ENCODE peak calls at places on chromosome 21, in eight cellular contexts. B, Y, X, L, A, S, M and U are unnamed samples.

GRCh38 chr21:45255381-45256020 is 32.2 kb downstream of the POFUT2 start:
- DNase-seq in Y (no peak), A (no peak), L (no peak), X (no peak), S (no peak), M (peak), B (no peak), U (peak)

GRCh38 chr21:34602061-34602460 is 12.9 kb downstream of the RCAN1 start:
- DNase-seq in S (no peak), A (no peak), B (no peak), X (no peak), M (no peak), Y (no peak), L (no peak), U (no peak)

GRCh38 chr21:17527240-17527639 is 14.4 kb downstream of the CXADR start:
- DNase-seq in Y (no peak), B (no peak), L (no peak), A (peak), M (no peak), S (peak), X (no peak), U (no peak)

GRCh38 chr21:36890086-36890485 is 76.4 kb downstream of the HLCS start:
- DNase-seq in L (no peak), B (no peak), X (no peak), M (no peak), Y (no peak), S (no peak), A (no peak), U (no peak)

GRCh38 chr21:44753357-44753756 is 42.0 kb upstream of the TSPEAR start:
- DNase-seq in B (no peak), L (no peak), Y (no peak), A (no peak), X (no peak), S (no peak), M (no peak), U (no peak)

GRCh38 chr21:29174607-29175013 is 44.2 kb downstream of the MAP3K7CL start:
- DNase-seq in Y (no peak), M (no peak), L (no peak), B (no peak), A (no peak), X (no peak), S (no peak), U (no peak)

GRCh38 chr21:35048183-35048601 is 910 bp downstream of the RUNX1 start:
- DNase-seq in X (peak), Y (no peak), S (peak), A (no peak), B (no peak), M (peak), L (no peak), U (no peak)

GRCh38 chr21:28266061-28266460 is 726.6 kb downstream of the LTN1 start:
- DNase-seq in Y (no peak), X (no peak), M (no peak), B (no peak), A (no peak), S (no peak), L (no peak), U (no peak)

GRCh38 chr21:35333831-35334593 is 284.9 kb upstream of the RUNX1 start:
- DNase-seq in B (no peak), S (no peak), L (no peak), A (no peak), M (no peak), X (peak), Y (no peak), U (no peak)

GRCh38 chr21:15688809-15689208 is 41.0 kb upstream of the USP25 start:
- DNase-seq in S (no peak), Y (no peak), B (no peak), L (no peak), X (no peak), M (no peak), A (no peak), U (no peak)

GRCh38 chr21:32978346-32979270 is 47.1 kb upstream of the OLIG2 start:
- DNase-seq in X (no peak), B (no peak), M (no peak), A (no peak), L (no peak), S (no peak), Y (no peak), U (no peak)

GRCh38 chr21:36630485-36631206 is 68.3 kb upstream of the SIM2 start:
- DNase-seq in X (peak), M (no peak), S (peak), B (peak), Y (peak), L (peak), A (peak), U (peak)

GRCh38 chr21:44531606-44532128 is 8.3 kb downstream of the KRTAP10-1 start:
- DNase-seq in S (no peak), M (peak), B (no peak), L (no peak), X (no peak), Y (peak), A (no peak), U (no peak)

GRCh38 chr21:33080776-33081175 is 10.8 kb downstream of the OLIG1 start:
- DNase-seq in L (no peak), S (no peak), Y (no peak), X (no peak), A (no peak), M (no peak), B (no peak), U (no peak)

GRCh38 chr21:45043541-45044020 is 30.8 kb upstream of the ADARB1 start:
- DNase-seq in S (no peak), Y (no peak), M (no peak), B (no peak), L (no peak), A (no peak), X (no peak), U (no peak)

GRCh38 chr21:44930543-44930981 is 9.3 kb upstream of the SLX9 start:
- DNase-seq in M (peak), B (no peak), S (no peak), X (no peak), Y (no peak), L (no peak), A (no peak), U (peak)

GRCh38 chr21:18620421-18620820 is 216.8 kb upstream of the TMPRSS15 start:
- DNase-seq in B (no peak), X (no peak), S (no peak), A (no peak), Y (no peak), M (no peak), L (no peak), U (no peak)

GRCh38 chr21:31874817-31875216 is 2.0 kb downstream of the HUNK start:
- DNase-seq in S (no peak), B (no peak), X (no peak), M (peak), L (no peak), Y (no peak), A (no peak), U (no peak)

GRCh38 chr21:31873696-31874599 is 1.1 kb downstream of the HUNK start:
- DNase-seq in X (peak), Y (peak), B (peak), M (peak), A (peak), L (peak), S (peak), U (no peak)

GRCh38 chr21:31872072-31872451 is 758 bp upstream of the HUNK start:
- DNase-seq in B (no peak), Y (no peak), X (no peak), S (no peak), M (no peak), A (no peak), L (no peak), U (no peak)

GRCh38 chr21:31873275-31873695 is 465 bp downstream of the HUNK start:
- DNase-seq in M (peak), S (peak), B (no peak), L (peak), Y (no peak), A (peak), X (no peak), U (no peak)

DNA sequence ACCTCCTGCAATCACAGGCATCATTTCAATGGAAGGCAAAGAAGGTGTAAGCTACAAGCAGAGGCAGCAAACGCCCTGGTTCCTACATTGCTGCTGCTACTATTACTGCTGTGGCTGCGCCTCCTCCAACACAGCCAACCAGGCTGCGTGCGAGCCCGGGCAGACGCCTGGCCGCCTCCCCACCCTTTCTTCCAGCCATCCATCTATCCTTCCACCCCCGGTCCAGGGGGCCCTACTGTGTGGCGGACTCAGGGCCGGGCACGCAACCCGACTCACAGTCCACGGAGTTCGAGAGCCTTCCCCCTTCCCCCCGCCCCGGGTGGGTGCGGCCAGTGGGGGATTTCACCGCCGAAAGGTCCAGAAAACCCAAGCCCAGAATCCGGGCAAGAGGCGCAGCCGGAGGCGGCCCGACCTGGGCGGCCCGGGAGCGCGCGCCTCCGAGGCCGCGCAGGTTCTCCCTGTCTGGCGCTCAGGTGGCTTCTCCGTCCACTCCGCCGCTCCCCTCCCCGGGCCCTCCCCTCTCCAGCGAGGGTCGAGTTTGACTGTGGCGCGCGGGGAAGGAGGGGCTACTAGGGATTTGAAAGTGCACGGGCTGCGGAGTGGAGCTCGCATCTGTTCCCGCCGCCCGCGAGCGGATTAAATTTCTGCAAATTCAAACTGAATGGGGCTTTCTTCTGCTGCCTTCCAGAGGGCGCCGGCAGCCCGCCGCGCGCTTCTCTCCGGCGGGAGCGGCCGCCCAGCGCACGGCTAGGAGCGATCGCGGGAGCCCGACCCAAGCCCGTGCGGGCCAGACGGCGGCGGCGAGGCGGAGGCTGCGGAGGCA is at the start of gene HUNK:
- DNase-seq in L (peak), X (no peak), S (peak), M (peak), A (peak), Y (peak), B (peak), U (no peak)
- TF ChIP-seq POLR2A in L (no peak), X (no peak), S (no peak), M (no peak), A (peak), Y (no peak), B (no peak), U (no peak)

DNA sequence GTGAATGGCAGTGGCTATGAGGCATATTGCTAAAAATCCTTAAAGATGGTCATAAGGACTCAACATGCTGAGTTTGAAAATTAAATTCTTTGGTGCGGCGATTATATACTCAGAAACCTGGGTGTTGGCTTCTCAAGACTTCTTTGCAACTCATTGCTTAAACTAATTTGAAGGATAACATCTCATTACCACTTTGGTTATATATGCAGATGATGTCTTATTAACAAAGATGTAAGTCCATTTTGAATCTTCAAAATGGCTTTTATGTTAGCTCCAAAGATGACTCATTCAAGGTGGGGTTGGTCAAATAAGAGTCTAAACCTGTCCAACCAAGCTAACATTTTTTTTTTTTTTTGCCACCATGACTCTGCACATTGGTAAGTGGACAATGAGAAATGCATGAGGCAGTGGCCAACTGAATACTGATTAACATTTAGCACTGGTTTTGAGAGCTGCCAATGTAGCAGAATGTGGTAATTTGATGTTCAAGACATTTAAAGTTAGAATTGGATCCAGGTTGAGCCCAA is at the start of gene KRTAP27-1:
- DNase-seq in M (no peak), B (no peak), Y (no peak), L (no peak), A (no peak), S (no peak), X (no peak), U (no peak)
- TF ChIP-seq POLR2A in M (no peak), B (no peak), Y (no peak), L (no peak), A (no peak), S (no peak), X (no peak), U (no peak)

GRCh38 chr21:25967566-25968438 is 202.8 kb downstream of the APP start:
- DNase-seq in B (no peak), S (no peak), Y (no peak), L (no peak), A (no peak), X (no peak), M (no peak), U (no peak)
- TF ChIP-seq POLR2A in B (no peak), S (no peak), Y (no peak), L (no peak), A (no peak), X (no peak), M (no peak), U (no peak)

GRCh38 chr21:41361786-41362604 is at the start of gene MX2:
- DNase-seq in A (no peak), L (peak), S (no peak), Y (peak), X (no peak), M (peak), B (peak), U (peak)
- TF ChIP-seq POLR2A in A (peak), L (peak), S (no peak), Y (no peak), X (no peak), M (no peak), B (no peak), U (peak)

DNA sequence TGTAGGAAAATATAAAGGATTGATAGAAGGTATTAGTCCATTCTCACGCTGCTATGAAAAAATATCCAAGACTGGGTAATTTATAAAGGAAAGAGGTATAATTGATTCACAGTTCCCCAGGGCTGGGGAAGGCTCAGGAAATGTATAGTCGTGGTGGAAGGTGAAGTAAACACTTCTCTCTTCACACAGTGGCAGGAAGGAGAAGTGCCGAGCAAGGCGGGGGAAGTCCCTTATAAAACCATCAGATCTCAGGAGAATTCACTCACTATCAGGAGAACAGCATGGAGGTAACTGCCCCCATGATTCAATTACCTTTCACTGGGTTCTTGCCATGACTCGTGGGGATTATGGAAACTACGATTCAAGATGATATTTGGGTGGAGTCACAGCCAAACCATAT is 1806.0 kb downstream of the MRPL39 start:
- DNase-seq in M (no peak), X (no peak), S (no peak), B (no peak), A (no peak), L (no peak), Y (no peak), U (no peak)
- TF ChIP-seq POLR2A in M (no peak), X (no peak), S (no peak), B (no peak), A (no peak), L (no peak), Y (no peak), U (no peak)

GRCh38 chr21:46471514-46471913 is 12.8 kb downstream of the DIP2A start:
- DNase-seq in L (no peak), M (no peak), X (no peak), B (no peak), S (no peak), A (no peak), Y (no peak), U (no peak)

GRCh38 chr21:46469275-46469674 is 10.6 kb downstream of the DIP2A start:
- DNase-seq in X (no peak), Y (no peak), A (no peak), S (no peak), M (no peak), B (no peak), L (no peak), U (no peak)

GRCh38 chr21:46474365-46474764 is 15.7 kb downstream of the DIP2A start:
- DNase-seq in X (no peak), M (no peak), Y (no peak), B (no peak), S (no peak), L (no peak), A (no peak), U (no peak)

GRCh38 chr21:46475296-46475695 is 16.6 kb downstream of the DIP2A start:
- DNase-seq in B (no peak), X (no peak), A (no peak), L (no peak), S (no peak), Y (no peak), M (no peak), U (no peak)

DNA sequence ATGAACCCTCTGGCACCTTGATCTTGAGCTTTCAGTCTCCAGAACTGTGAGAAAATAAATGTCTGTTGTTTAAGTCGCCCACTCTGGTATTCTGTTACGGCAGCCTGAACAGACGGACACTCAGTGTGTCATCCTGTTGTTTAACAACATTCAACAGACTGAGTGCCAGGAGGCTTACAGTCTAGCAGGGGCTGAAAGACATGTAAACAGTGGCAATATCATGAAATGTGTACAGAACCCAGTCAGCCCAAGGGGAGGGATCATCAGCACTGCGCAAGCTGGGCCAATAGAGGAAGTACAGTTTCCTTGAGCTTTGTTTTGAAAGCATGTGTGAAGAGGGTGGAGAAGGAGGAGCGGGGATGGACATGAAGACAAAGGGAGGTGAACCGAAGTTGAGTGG is 13.6 kb downstream of the DIP2A start:
- DNase-seq in A (no peak), S (no peak), X (no peak), L (no peak), M (no peak), Y (no peak), B (no peak), U (no peak)
- TF ChIP-seq POLR2A in A (no peak), S (no peak), X (no peak), L (no peak), M (no peak), Y (no peak), B (no peak), U (no peak)

GRCh38 chr21:42880352-42880751 is 1.0 kb upstream of the WDR4 start:
- DNase-seq in M (peak), Y (no peak), B (no peak), A (no peak), L (no peak), S (no peak), X (peak), U (no peak)

GRCh38 chr21:42878678-42878992 is 704 bp downstream of the WDR4 start:
- DNase-seq in L (no peak), Y (no peak), B (no peak), M (no peak), A (no peak), S (no peak), X (no peak), U (no peak)

GRCh38 chr21:42883921-42884320 is 4.6 kb upstream of the WDR4 start:
- DNase-seq in X (no peak), M (no peak), L (no peak), S (no peak), A (no peak), B (no peak), Y (no peak), U (no peak)

GRCh38 chr21:42878993-42879787 is at the start of gene WDR4:
- DNase-seq in X (peak), B (peak), A (peak), S (peak), L (peak), Y (peak), M (peak), U (peak)
- TF ChIP-seq POLR2A in X (peak), B (no peak), A (peak), S (peak), L (peak), Y (peak), M (no peak), U (peak)